ENCODE peak calls at places on chromosomes 12 and 14, in eight cellular contexts. W, U, L, T, M, Q, S and A are unnamed samples. For H3K4me1, the result is how much of the 10 kb centered on the place peaks cover.

GRCh38 chr14:67944605-67945004 is 125.0 kb downstream of the RAD51B start:
- DNase-seq in W (no peak), U (no peak), L (no peak), T (no peak), M (no peak), Q (no peak), S (no peak), A (no peak)

GRCh38 chr14:69569859-69570258 is 4.8 kb downstream of the CCDC177 start:
- DNase-seq in W (no peak), U (no peak), L (no peak), T (no peak), M (no peak), Q (no peak), S (no peak), A (no peak)

GRCh38 chr14:71803539-71804260 is 128.5 kb upstream of the RGS6 start:
- DNase-seq in W (peak), U (no peak), L (no peak), T (no peak), M (no peak), Q (peak), S (no peak), A (no peak)

GRCh38 chr14:32003585-32003984 is 73.5 kb upstream of the ARHGAP5 start:
- DNase-seq in W (no peak), U (no peak), L (no peak), T (no peak), M (no peak), Q (no peak), S (no peak), A (peak)

GRCh38 chr14:103890052-103890371 is 38.2 kb upstream of the TDRD9 start:
- DNase-seq in W (no peak), U (no peak), L (no peak), T (no peak), M (no peak), Q (no peak), S (no peak), A (no peak)

GRCh38 chr12:40921563-40922163 is 229.4 kb downstream of the CNTN1 start:
- DNase-seq in W (peak), U (no peak), L (no peak), T (no peak), M (no peak), Q (peak), S (peak), A (no peak)

GRCh38 chr12:32437095-32437515 is 37.7 kb downstream of the FGD4 start:
- DNase-seq in W (peak), U (no peak), L (no peak), T (no peak), M (no peak), Q (no peak), S (no peak), A (no peak)

GRCh38 chr12:29516431-29516875 is 19.0 kb upstream of the OVCH1 start:
- DNase-seq in W (no peak), U (no peak), L (no peak), T (no peak), M (no peak), Q (no peak), S (no peak), A (no peak)

GRCh38 chr12:42094277-42094676 is 50.4 kb downstream of the GXYLT1 start:
- DNase-seq in W (peak), U (peak), L (no peak), T (no peak), M (no peak), Q (no peak), S (no peak), A (no peak)

GRCh38 chr12:8914716-8915526 is 612 bp downstream of the PHC1 start:
- DNase-seq in W (no peak), U (peak), L (peak), T (peak), M (no peak), Q (peak), S (peak), A (no peak)

GRCh38 chr14:74954232-74954946 is 1.0 kb downstream of the PGF start:
- DNase-seq in W (no peak), U (no peak), L (no peak), T (no peak), M (no peak), Q (no peak), S (peak), A (no peak)

GRCh38 chr14:94679106-94679819 is 67.1 kb downstream of the SERPINA3 start:
- DNase-seq in W (no peak), U (no peak), L (no peak), T (no peak), M (no peak), Q (no peak), S (no peak), A (no peak)

GRCh38 chr12:52148541-52149181 is 43.2 kb downstream of the KRT80 start:
- DNase-seq in W (peak), U (no peak), L (no peak), T (no peak), M (no peak), Q (no peak), S (no peak), A (no peak)

GRCh38 chr12:107079172-107080011 is 14.0 kb downstream of the CRY1 start:
- DNase-seq in W (no peak), U (no peak), L (no peak), T (no peak), M (no peak), Q (peak), S (no peak), A (no peak)

GRCh38 chr12:117749431-117749830 is 219.4 kb downstream of the KSR2 start:
- DNase-seq in W (no peak), U (no peak), L (no peak), T (no peak), M (no peak), Q (no peak), S (no peak), A (no peak)

GRCh38 chr14:56092761-56093160 is 25.4 kb upstream of the PELI2 start:
- DNase-seq in W (no peak), U (no peak), L (no peak), T (no peak), M (no peak), Q (no peak), S (no peak), A (no peak)

GRCh38 chr12:51538599-51538998 is 52.4 kb upstream of the SCN8A start:
- DNase-seq in W (no peak), U (no peak), L (no peak), T (no peak), M (no peak), Q (no peak), S (no peak), A (no peak)

GRCh38 chr14:95330591-95331370 is 11.1 kb upstream of the CLMN start:
- DNase-seq in W (no peak), U (no peak), L (no peak), T (no peak), M (no peak), Q (no peak), S (no peak), A (no peak)

GRCh38 chr14:33642080-33642479 is 308.8 kb downstream of the EGLN3 start:
- DNase-seq in W (no peak), U (no peak), L (no peak), T (no peak), M (no peak), Q (no peak), S (peak), A (peak)

GRCh38 chr12:24728366-24728765 is 220.5 kb downstream of the BCAT1 start:
- DNase-seq in W (no peak), U (no peak), L (no peak), T (no peak), M (no peak), Q (peak), S (peak), A (no peak)

GRCh38 chr12:132158677-132159554 is 14.7 kb downstream of the NOC4L start:
- DNase-seq in W (no peak), U (no peak), L (no peak), T (no peak), M (no peak), Q (no peak), S (no peak), A (no peak)

GRCh38 chr12:115103884-115104883 is 420.2 kb upstream of the TBX3 start:
- DNase-seq in W (no peak), U (no peak), L (no peak), T (peak), M (no peak), Q (no peak), S (no peak), A (no peak)

GRCh38 chr12:94100254-94100653 is 48.1 kb upstream of the PLXNC1 start:
- DNase-seq in W (no peak), U (peak), L (peak), T (no peak), M (no peak), Q (no peak), S (no peak), A (no peak)

GRCh38 chr12:130455161-130455560 is 117.5 kb downstream of the PIWIL1 start:
- DNase-seq in W (no peak), U (no peak), L (no peak), T (no peak), M (no peak), Q (no peak), S (no peak), A (no peak)

GRCh38 chr14:70770490-70770889 is 38.8 kb downstream of the MAP3K9 start:
- DNase-seq in W (peak), U (no peak), L (no peak), T (no peak), M (no peak), Q (no peak), S (no peak), A (no peak)

GRCh38 chr14:49464885-49465284 is 121.3 kb downstream of the RPS29 start:
- DNase-seq in W (peak), U (no peak), L (no peak), T (no peak), M (no peak), Q (peak), S (peak), A (peak)

GRCh38 chr14:104091927-104092771 is 6.6 kb downstream of the ASPG start:
- DNase-seq in W (no peak), U (no peak), L (no peak), T (no peak), M (no peak), Q (no peak), S (no peak), A (no peak)

GRCh38 chr12:108721824-108722223 is 9.5 kb downstream of the CORO1C start:
- DNase-seq in W (no peak), U (no peak), L (no peak), T (no peak), M (no peak), Q (no peak), S (no peak), A (no peak)

GRCh38 chr12:108722992-108723766 is 8.1 kb downstream of the CORO1C start:
- DNase-seq in W (no peak), U (no peak), L (no peak), T (no peak), M (no peak), Q (no peak), S (no peak), A (no peak)

GRCh38 chr12:108724054-108724889 is 7.0 kb downstream of the CORO1C start:
- DNase-seq in W (no peak), U (no peak), L (no peak), T (no peak), M (no peak), Q (peak), S (no peak), A (no peak)

GRCh38 chr12:108722463-108722862 is 8.9 kb downstream of the CORO1C start:
- DNase-seq in W (no peak), U (no peak), L (no peak), T (no peak), M (no peak), Q (no peak), S (no peak), A (no peak)

GRCh38 chr12:108720757-108721514 is 10.4 kb downstream of the CORO1C start:
- DNase-seq in W (no peak), U (no peak), L (no peak), T (no peak), M (no peak), Q (no peak), S (no peak), A (no peak)
- H3K4me1 ChIP-seq in W (under half), U (under half), L (under half), T (half or more), M (half or more), Q (under half), S (under half), A (under half)

GRCh38 chr14:20415723-20416622 is 2.7 kb upstream of the TEP1 start:
- DNase-seq in W (peak), U (no peak), L (peak), T (no peak), M (no peak), Q (peak), S (peak), A (peak)
- H3K4me3 ChIP-seq in W (no peak), U (no peak), L (no peak), T (no peak), M (no peak), Q (no peak), S (no peak), A (no peak)

GRCh38 chr14:65344011-65344410 is 68.5 kb upstream of the FUT8 start:
- DNase-seq in W (no peak), U (no peak), L (no peak), T (no peak), M (no peak), Q (no peak), S (no peak), A (no peak)
- H3K27ac ChIP-seq in W (no peak), U (no peak), L (no peak), T (no peak), M (no peak), Q (no peak), S (no peak), A (no peak)

DNA sequence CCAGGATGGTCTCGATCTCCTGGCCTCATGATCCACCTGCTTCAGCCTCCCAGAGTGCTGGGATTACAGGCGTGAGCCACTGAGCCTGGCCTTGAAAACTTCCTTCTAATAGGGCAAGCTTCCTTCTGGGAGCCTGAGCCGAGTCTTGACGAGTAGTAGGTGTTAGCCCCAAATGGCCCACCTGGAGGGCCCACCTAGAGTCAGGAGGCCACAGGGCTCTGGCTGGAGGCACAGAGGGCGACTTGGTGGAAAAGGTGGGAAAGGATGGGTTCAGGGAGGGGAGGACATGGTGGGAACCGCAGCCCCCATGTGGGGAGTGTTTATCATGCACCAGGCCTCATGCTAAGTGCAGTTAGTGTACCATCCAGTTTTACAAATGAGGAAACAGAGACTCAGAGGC is 3.0 kb upstream of the LRP1-AS start:
- DNase-seq in W (no peak), U (no peak), L (no peak), T (no peak), M (no peak), Q (no peak), S (no peak), A (no peak)
- H3K4me1 ChIP-seq in W (under half), U (under half), L (under half), T (half or more), M (half or more), Q (under half), S (under half), A (under half)

GRCh38 chr12:89344862-89345202 is 7.5 kb downstream of the DUSP6 start:
- DNase-seq in W (no peak), U (no peak), L (no peak), T (no peak), M (no peak), Q (no peak), S (no peak), A (no peak)

GRCh38 chr12:89344043-89344861 is 8.0 kb downstream of the DUSP6 start:
- DNase-seq in W (no peak), U (no peak), L (no peak), T (no peak), M (no peak), Q (no peak), S (no peak), A (no peak)

GRCh38 chr12:89346741-89347324 is 5.5 kb downstream of the DUSP6 start:
- DNase-seq in W (peak), U (no peak), L (peak), T (peak), M (no peak), Q (no peak), S (peak), A (no peak)

GRCh38 chr12:89345830-89346740 is 6.2 kb downstream of the DUSP6 start:
- DNase-seq in W (peak), U (peak), L (peak), T (peak), M (peak), Q (peak), S (peak), A (no peak)

DNA sequence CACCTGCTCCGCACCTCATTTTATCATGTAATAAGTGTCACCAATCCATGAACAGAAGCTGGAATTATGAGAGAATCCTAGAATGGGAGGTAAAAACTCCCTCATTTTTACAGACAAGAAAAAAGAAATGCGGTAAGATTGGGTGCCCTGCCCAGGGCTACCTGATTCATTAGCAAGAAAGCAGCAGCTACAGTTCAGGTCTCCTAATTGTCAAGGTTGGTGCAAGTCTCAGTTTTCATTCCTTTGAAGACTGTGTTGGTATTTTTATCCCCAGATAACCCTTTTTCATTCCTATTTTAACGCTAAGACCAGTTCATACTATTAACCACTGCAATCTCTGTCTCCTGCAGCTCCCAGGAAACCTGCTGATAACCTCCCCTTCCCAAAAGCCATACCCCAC is 6.9 kb downstream of the DUSP6 start:
- DNase-seq in W (no peak), U (no peak), L (no peak), T (no peak), M (no peak), Q (no peak), S (no peak), A (no peak)
- H3K4me3 ChIP-seq in W (no peak), U (no peak), L (no peak), T (no peak), M (no peak), Q (peak), S (peak), A (no peak)

GRCh38 chr14:23550827-23551265 is 719 bp downstream of the ZFHX2 start:
- DNase-seq in W (no peak), U (no peak), L (no peak), T (peak), M (no peak), Q (no peak), S (peak), A (no peak)
- H3K27ac ChIP-seq in W (peak), U (peak), L (peak), T (peak), M (peak), Q (no peak), S (peak), A (no peak)

GRCh38 chr12:70721958-70722357 is 84.7 kb upstream of the PTPRB start:
- DNase-seq in W (no peak), U (no peak), L (no peak), T (no peak), M (no peak), Q (no peak), S (no peak), A (peak)

GRCh38 chr12:70719672-70720420 is 82.6 kb upstream of the PTPRB start:
- DNase-seq in W (no peak), U (no peak), L (no peak), T (peak), M (no peak), Q (peak), S (peak), A (peak)

GRCh38 chr12:70721216-70721615 is 84.0 kb upstream of the PTPRB start:
- DNase-seq in W (no peak), U (no peak), L (no peak), T (no peak), M (no peak), Q (no peak), S (no peak), A (no peak)

GRCh38 chr12:70722584-70723343 is 85.5 kb upstream of the PTPRB start:
- DNase-seq in W (no peak), U (no peak), L (peak), T (no peak), M (no peak), Q (no peak), S (no peak), A (no peak)

DNA sequence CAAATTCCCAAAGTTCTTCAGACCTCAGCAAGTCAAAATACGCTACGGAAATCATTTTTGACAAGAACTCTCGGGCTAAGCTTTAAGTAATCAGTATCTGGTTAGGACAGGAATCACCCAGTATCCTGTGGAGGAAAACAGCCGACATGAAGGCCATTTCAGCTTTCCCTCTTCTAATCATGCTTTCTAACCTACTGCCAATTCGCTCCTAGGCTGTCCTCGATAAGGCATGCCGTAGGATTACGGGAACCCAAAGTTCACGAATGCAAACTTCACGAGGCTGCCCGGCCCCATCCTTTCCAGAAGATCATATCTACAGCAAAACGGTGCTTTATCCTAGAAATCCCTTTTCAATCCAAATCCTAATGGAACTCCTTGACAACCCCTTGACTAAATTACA is 81.9 kb upstream of the PTPRB start:
- DNase-seq in W (no peak), U (no peak), L (no peak), T (no peak), M (no peak), Q (no peak), S (no peak), A (no peak)
- H3K4me1 ChIP-seq in W (under half), U (under half), L (under half), T (under half), M (under half), Q (under half), S (under half), A (under half)

GRCh38 chr12:86265329-86265695 is 9.1 kb upstream of the MGAT4C start:
- DNase-seq in W (no peak), U (no peak), L (no peak), T (no peak), M (no peak), Q (no peak), S (no peak), A (no peak)
- H3K4me3 ChIP-seq in W (no peak), U (no peak), L (no peak), T (peak), M (peak), Q (no peak), S (no peak), A (no peak)

GRCh38 chr12:4450551-4451112 is 5.0 kb upstream of the FGF6 start:
- DNase-seq in W (no peak), U (no peak), L (no peak), T (no peak), M (no peak), Q (no peak), S (peak), A (peak)
- H3K27ac ChIP-seq in W (no peak), U (no peak), L (no peak), T (no peak), M (no peak), Q (no peak), S (peak), A (no peak)